ENCODE peak calls at places on chromosomes 11 and 22, in ten cellular contexts. Y is neural progenitor cell; B is endodermal cell; E is right lobe of liver; O is CD4-positive, alpha-beta memory T cell; V is WERI-Rb-1; R is colonic mucosa; J is naive thymus-derived CD4-positive, alpha-beta T cell; F is fibroblast of lung; P is psoas muscle. C is an unnamed sample.

GRCh38 chr11:66338276-66339162 is 2.3 kb upstream of the RIN1 start:
- DNase-seq in R (no peak), E (peak), P (peak), V (peak), J (no peak), Y (no peak), O (no peak), F (no peak), B (no peak), C (no peak)

GRCh38 chr11:59807047-59807446 is 3.5 kb downstream of the MRPL16 start:
- DNase-seq in Y (no peak), E (no peak), P (no peak), B (no peak), J (no peak), F (no peak), O (no peak), V (no peak), R (no peak), C (no peak)

GRCh38 chr11:34075178-34075820 is 23.8 kb downstream of the CAPRIN1 start:
- DNase-seq in B (no peak), P (no peak), Y (no peak), O (no peak), V (no peak), E (no peak), F (peak), J (no peak), R (no peak), C (no peak)

GRCh38 chr11:66371627-66372415 is at the start of gene SLC29A2:
- DNase-seq in F (no peak), J (peak), P (peak), R (peak), B (peak), Y (peak), E (peak), V (peak), O (peak), C (no peak)

GRCh38 chr11:12889243-12889642 is 119.9 kb upstream of the RASSF10 start:
- DNase-seq in O (no peak), R (no peak), B (no peak), F (peak), E (no peak), V (no peak), J (no peak), P (no peak), Y (no peak), C (no peak)

GRCh38 chr22:27433585-27434190 is 367.9 kb downstream of the MN1 start:
- DNase-seq in E (no peak), V (no peak), R (no peak), F (peak), J (no peak), P (no peak), B (peak), O (no peak), Y (no peak), C (peak)

GRCh38 chr11:117843666-117844484 is 19.3 kb upstream of the FXYD2 start:
- DNase-seq in P (peak), E (peak), R (peak), J (peak), B (peak), O (peak), F (peak), Y (peak), V (peak), C (no peak)

GRCh38 chr22:22933100-22933806 is 45.6 kb downstream of the IGLL5 start:
- DNase-seq in V (no peak), R (no peak), O (no peak), E (peak), F (no peak), P (no peak), B (no peak), J (no peak), Y (no peak), C (no peak)

GRCh38 chr22:49599691-49600451 is 227.8 kb downstream of the BRD1 start:
- DNase-seq in V (no peak), O (no peak), E (peak), P (peak), J (no peak), R (no peak), B (no peak), Y (no peak), F (no peak), C (no peak)

GRCh38 chr22:49824936-49825335 is 2.7 kb downstream of the BRD1 start:
- DNase-seq in O (no peak), P (peak), E (no peak), B (no peak), Y (no peak), R (no peak), J (no peak), F (no peak), V (no peak), C (no peak)

GRCh38 chr11:104033134-104033533 is 3.3 kb upstream of the DDI1 start:
- DNase-seq in Y (no peak), F (peak), R (no peak), V (no peak), O (no peak), E (no peak), J (no peak), B (no peak), P (no peak), C (peak)

GRCh38 chr22:22571429-22571828 is 12.4 kb upstream of the PRAME start:
- DNase-seq in J (no peak), V (peak), O (no peak), R (no peak), F (no peak), E (no peak), Y (no peak), B (peak), P (no peak), C (no peak)

GRCh38 chr11:27263046-27263445 is 100.0 kb downstream of the CCDC34 start:
- DNase-seq in Y (no peak), E (no peak), B (no peak), F (no peak), J (no peak), V (no peak), R (no peak), O (no peak), P (no peak), C (no peak)

GRCh38 chr22:38111941-38112355 is 1.5 kb upstream of the BAIAP2L2 start:
- DNase-seq in O (no peak), V (no peak), Y (no peak), P (no peak), F (no peak), B (no peak), R (peak), E (no peak), J (no peak), C (no peak)

GRCh38 chr22:38110008-38110862 is at the start of gene BAIAP2L2:
- DNase-seq in Y (no peak), V (no peak), J (no peak), O (no peak), P (no peak), B (no peak), E (no peak), R (peak), F (no peak), C (no peak)

GRCh38 chr22:38109391-38110000 is 988 bp downstream of the BAIAP2L2 start:
- DNase-seq in V (no peak), Y (peak), P (no peak), E (no peak), O (peak), F (no peak), B (peak), J (peak), R (no peak), C (no peak)

GRCh38 chr22:38112361-38112760 is 1.9 kb upstream of the BAIAP2L2 start:
- DNase-seq in O (no peak), F (no peak), E (no peak), B (no peak), J (no peak), Y (no peak), R (peak), P (no peak), V (no peak), C (no peak)

GRCh38 chr22:38110863-38111852 is 674 bp upstream of the BAIAP2L2 start:
- DNase-seq in B (peak), J (no peak), F (no peak), R (peak), O (no peak), V (no peak), E (no peak), Y (peak), P (no peak), C (no peak)
- H3K27ac ChIP-seq in B (no peak), J (no peak), F (no peak), R (peak), O (no peak), V (no peak), E (no peak), Y (no peak), P (no peak), C (no peak)

GRCh38 chr11:41044747-41045146 is 414.7 kb downstream of the LRRC4C start:
- DNase-seq in J (no peak), O (no peak), V (no peak), R (no peak), Y (no peak), F (no peak), E (no peak), P (no peak), B (no peak), C (no peak)

GRCh38 chr11:41039592-41039991 is 419.9 kb downstream of the LRRC4C start:
- DNase-seq in Y (no peak), P (no peak), E (no peak), B (no peak), O (no peak), J (no peak), V (no peak), F (no peak), R (no peak), C (no peak)

DNA sequence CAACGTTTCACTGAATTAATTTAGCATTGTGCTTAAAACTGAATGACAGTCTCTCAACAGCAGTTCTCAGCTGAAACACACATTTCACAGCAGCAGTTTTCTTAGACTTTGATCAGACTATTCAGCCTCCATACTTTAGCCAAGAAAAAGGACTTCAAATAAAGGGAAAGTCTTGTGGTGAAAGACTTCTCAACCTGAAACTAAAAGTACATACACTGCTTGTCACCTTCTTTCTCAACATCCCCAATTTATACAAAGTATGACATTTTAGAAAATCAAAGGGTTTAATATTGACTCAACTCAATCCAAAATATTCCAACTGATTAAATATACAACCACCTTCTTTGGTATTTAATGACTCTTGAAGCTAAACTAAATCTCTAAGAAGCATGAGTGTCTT is 419.0 kb downstream of the LRRC4C start:
- DNase-seq in B (no peak), Y (no peak), J (no peak), F (no peak), P (no peak), R (no peak), V (no peak), E (no peak), O (no peak), C (no peak)
- H3K27ac ChIP-seq in B (no peak), Y (no peak), J (no peak), F (no peak), P (no peak), R (no peak), V (no peak), E (no peak), O (no peak), C (no peak)

DNA sequence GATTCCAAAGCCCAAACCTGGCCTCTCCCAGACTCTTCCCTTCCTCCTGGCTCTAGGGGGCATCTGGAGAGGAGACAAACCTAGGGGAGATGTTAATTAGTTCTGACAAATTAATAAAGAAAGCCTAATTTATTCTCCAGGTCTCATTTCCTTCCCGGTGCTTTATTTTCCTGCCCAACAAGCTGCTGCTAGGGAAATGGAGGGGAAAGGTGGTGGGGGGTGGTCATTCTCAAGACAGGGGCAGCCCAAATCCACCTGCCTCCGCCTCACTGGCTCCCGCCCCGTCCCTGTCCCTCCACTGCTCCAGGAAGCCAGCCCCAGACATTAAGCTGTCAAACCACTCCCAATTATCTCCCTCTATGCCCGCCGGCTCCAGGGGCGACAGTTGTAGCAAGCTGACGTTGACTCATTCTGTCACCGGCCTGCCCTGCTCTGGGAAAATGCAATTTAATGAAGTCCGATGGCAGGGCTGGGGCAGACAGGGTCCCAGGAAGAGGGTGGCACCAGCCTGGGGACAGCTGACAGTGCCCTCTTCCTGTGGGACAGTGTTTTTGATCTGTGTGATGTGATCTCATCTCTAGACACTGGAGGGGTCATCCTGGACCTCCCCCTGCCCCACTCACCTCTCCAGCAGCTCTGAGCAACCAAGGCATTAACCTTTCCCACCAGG is 27.3 kb downstream of the NECTIN1 start:
- DNase-seq in J (no peak), V (peak), B (no peak), F (no peak), Y (no peak), R (no peak), P (no peak), E (no peak), O (no peak), C (no peak)
- H3K27ac ChIP-seq in J (no peak), V (peak), B (peak), F (no peak), Y (no peak), R (no peak), P (no peak), E (no peak), O (no peak), C (peak)

GRCh38 chr11:95097209-95097608 is 7.6 kb downstream of the ENDOD1 start:
- DNase-seq in O (no peak), V (no peak), F (no peak), J (no peak), P (no peak), R (no peak), E (no peak), Y (no peak), B (no peak), C (no peak)

GRCh38 chr11:95093548-95093947 is 3.9 kb downstream of the ENDOD1 start:
- DNase-seq in E (no peak), F (no peak), O (no peak), V (no peak), R (no peak), J (no peak), B (no peak), Y (no peak), P (no peak), C (no peak)

GRCh38 chr11:95098826-95099225 is 9.2 kb downstream of the ENDOD1 start:
- DNase-seq in F (no peak), O (no peak), J (no peak), V (no peak), R (peak), Y (no peak), B (no peak), E (no peak), P (no peak), C (no peak)

GRCh38 chr11:95092549-95093324 is 3.1 kb downstream of the ENDOD1 start:
- DNase-seq in B (peak), R (peak), O (no peak), P (peak), Y (peak), F (peak), V (no peak), E (no peak), J (peak), C (no peak)

DNA sequence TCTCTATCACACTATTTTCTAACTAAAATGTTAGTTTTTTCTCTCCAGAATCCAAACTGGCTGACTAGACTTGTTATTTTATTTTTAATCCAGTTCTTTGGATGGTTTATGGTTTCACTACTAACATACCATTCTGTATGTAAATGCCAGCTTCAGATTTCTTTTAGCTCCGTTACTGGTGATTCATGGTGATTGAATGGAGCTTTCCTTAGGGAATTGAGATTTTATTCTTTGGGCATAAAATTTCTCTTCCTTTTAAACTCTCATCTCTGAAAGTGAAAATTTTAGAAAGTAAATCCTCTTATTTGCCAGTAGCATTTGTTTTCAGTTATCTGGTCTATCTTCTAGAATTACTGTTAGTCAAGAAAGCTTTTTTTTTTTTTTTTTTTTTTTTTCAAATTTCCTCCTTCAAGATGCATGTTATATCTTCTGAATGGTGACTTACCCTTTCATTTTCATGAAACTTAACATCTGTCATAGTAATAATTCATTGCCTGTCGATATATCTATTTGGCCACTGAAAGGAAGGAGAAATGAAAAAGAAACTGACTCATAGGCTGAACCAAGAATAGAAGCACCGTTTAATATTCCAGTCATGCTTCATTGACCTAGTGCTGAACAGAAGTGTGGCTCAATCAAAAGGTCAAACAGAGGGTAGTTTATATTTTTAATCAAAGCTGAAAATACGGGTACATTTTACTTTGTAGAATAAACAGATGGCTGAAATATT is 6.4 kb downstream of the ENDOD1 start:
- DNase-seq in O (no peak), P (no peak), F (peak), Y (no peak), E (no peak), J (no peak), R (no peak), B (no peak), V (no peak), C (no peak)
- H3K27ac ChIP-seq in O (no peak), P (peak), F (no peak), Y (no peak), E (no peak), J (no peak), R (no peak), B (no peak), V (no peak), C (no peak)